ENCODE peak calls at places on chromosomes 11 and 22, in seven cellular contexts. N, A, D, T, I, G and L are unnamed samples.
A peak's percentile ranks its signal among the peaks of the same experiment; 100 is the strongest.

GRCh38 chr11:100769617-100770016 is 82.5 kb downstream of the ARHGAP42 start:
- DNase-seq in A (no peak), G (no peak), N (no peak), D (no peak), T (no peak), I (no peak), L (no peak)

GRCh38 chr22:49569286-49570031 is 258.2 kb downstream of the BRD1 start:
- DNase-seq in N (no peak), D (no peak), T (no peak), A (peak; percentile 50), G (no peak), I (no peak), L (peak; percentile 19)

GRCh38 chr11:132158696-132159095 is 788.3 kb downstream of the NTM start:
- DNase-seq in N (peak; percentile 40), I (peak; percentile 49), G (no peak), D (no peak), A (no peak), T (no peak), L (no peak)

GRCh38 chr11:68659158-68659921 is 25.0 kb upstream of the GAL start:
- DNase-seq in A (peak; percentile 44), G (peak; percentile 92), N (peak; percentile 97), T (no peak), D (no peak), I (peak; percentile 98), L (peak; percentile 70)

GRCh38 chr22:47322854-47323253 is 560.4 kb downstream of the TBC1D22A start:
- DNase-seq in T (no peak), G (no peak), I (no peak), A (no peak), N (no peak), D (no peak), L (no peak)

GRCh38 chr11:117565709-117566108 is 231.3 kb downstream of the DSCAML1 start:
- DNase-seq in T (no peak), N (no peak), D (no peak), G (no peak), I (no peak), A (no peak), L (no peak)

GRCh38 chr11:34343686-34344085 is 14.1 kb downstream of the ABTB2 start:
- DNase-seq in G (no peak), T (no peak), N (no peak), I (no peak), A (no peak), D (no peak), L (no peak)

GRCh38 chr11:25562417-25562816 is 769.5 kb upstream of the ANO3 start:
- DNase-seq in D (no peak), A (no peak), T (no peak), I (no peak), G (no peak), N (no peak), L (no peak)

GRCh38 chr11:46246514-46246913 is 30.9 kb upstream of the CREB3L1 start:
- DNase-seq in I (peak; percentile 33), D (no peak), G (no peak), N (peak; percentile 47), A (peak; percentile 8), T (no peak), L (no peak)

GRCh38 chr11:86245369-86246292 is 1.1 kb downstream of the EED start:
- DNase-seq in I (peak; percentile 18), N (peak; percentile 6), T (peak; percentile 11), A (no peak), D (peak; percentile 4), G (peak; percentile 23), L (no peak)

GRCh38 chr11:75174348-75174747 is 23.4 kb downstream of the SLCO2B1 start:
- DNase-seq in N (no peak), A (no peak), D (no peak), T (no peak), G (no peak), I (no peak), L (no peak)

GRCh38 chr22:17842386-17842785 is 68.1 kb upstream of the BID start:
- DNase-seq in N (no peak), A (no peak), I (no peak), D (peak; percentile 33), G (peak; percentile 26), T (no peak), L (no peak)